ENCODE peak calls at places on chromosome 14, in five cellular contexts. H, W, X, D and G are unnamed samples.
A peak's percentile ranks its signal among the peaks of the same experiment; 100 is the strongest.

GRCh38 chr14:101820283-101820798 is 58.8 kb downstream of the PPP2R5C start:
- DNase-seq in H (no peak), W (no peak), X (no peak), D (no peak), G (no peak)

GRCh38 chr14:87045956-87046355 is 947.0 kb downstream of the GALC start:
- DNase-seq in H (no peak), W (no peak), X (no peak), D (no peak), G (no peak)

GRCh38 chr14:100556936-100557505 is 30.2 kb downstream of the BEGAIN start:
- DNase-seq in H (no peak), W (no peak), X (no peak), D (no peak), G (no peak)

GRCh38 chr14:90850487-90850886 is 34.3 kb upstream of the TTC7B start:
- DNase-seq in H (no peak), W (no peak), X (peak; percentile 83), D (no peak), G (no peak)

GRCh38 chr14:61553730-61554641 is 141.3 kb upstream of the HIF1A start:
- DNase-seq in H (no peak), W (no peak), X (peak; percentile 99), D (peak; percentile 98), G (no peak)

GRCh38 chr14:77133718-77134338 is 7.8 kb downstream of the ZDHHC22 start:
- DNase-seq in H (no peak), W (peak; percentile 84), X (peak; percentile 53), D (peak; percentile 67), G (peak; percentile 42)

GRCh38 chr14:90624228-90624627 is 192.0 kb downstream of the TTC7B start:
- DNase-seq in H (no peak), W (no peak), X (peak; percentile 63), D (peak; percentile 58), G (peak; percentile 61)

GRCh38 chr14:54738009-54738408 is 164.6 kb downstream of the GCH1 start:
- DNase-seq in H (no peak), W (no peak), X (no peak), D (no peak), G (no peak)

GRCh38 chr14:74867673-74868072 is 8.3 kb downstream of the PROX2 start:
- DNase-seq in H (no peak), W (no peak), X (no peak), D (peak; percentile 83), G (no peak)

GRCh38 chr14:31206536-31207286 is 882 bp downstream of the HECTD1 start:
- DNase-seq in H (no peak), W (peak; percentile 72), X (no peak), D (peak; percentile 66), G (peak; percentile 41)

GRCh38 chr14:90577661-90578282 is 180.9 kb downstream of the CALM1 start:
- DNase-seq in H (no peak), W (no peak), X (no peak), D (no peak), G (no peak)

GRCh38 chr14:104536942-104537612 is 42.5 kb upstream of the C14orf180 start:
- DNase-seq in H (no peak), W (peak; percentile 63), X (no peak), D (peak; percentile 41), G (peak; percentile 37)

GRCh38 chr14:75411194-75411552 is 16.6 kb upstream of the JDP2 start:
- DNase-seq in H (no peak), W (no peak), X (no peak), D (no peak), G (no peak)

GRCh38 chr14:79581912-79582576 is 629.3 kb downstream of the DIO2 start:
- DNase-seq in H (no peak), W (no peak), X (no peak), D (peak; percentile 18), G (no peak)

GRCh38 chr14:103385994-103386491 is 828 bp downstream of the MARK3 start:
- DNase-seq in H (no peak), W (no peak), X (peak; percentile 50), D (peak; percentile 78), G (no peak)

GRCh38 chr14:102900631-102901571 is 21.6 kb upstream of the AMN start:
- DNase-seq in H (no peak), W (no peak), X (no peak), D (no peak), G (no peak)